ENCODE peak calls at places on chromosomes 5 and 9, in six cellular contexts. Y is NB4; Z is HEK293T; N is effector memory CD4-positive, alpha-beta T cell; E is right cardiac atrium; V is neural progenitor cell. T is an unnamed sample.

GRCh38 chr9:64773491-64773931 is 511.5 kb downstream of the FOXD4L5 start:
- DNase-seq in Y (peak), Z (no peak), N (peak), E (no peak), V (no peak), T (peak)

GRCh38 chr9:136019681-136020060 is 58.5 kb upstream of the UBAC1 start:
- DNase-seq in Y (no peak), Z (no peak), N (no peak), E (no peak), V (no peak), T (no peak)

GRCh38 chr9:73151653-73152382 is at the start of gene ANXA1:
- DNase-seq in Y (peak), Z (no peak), N (no peak), E (no peak), V (no peak), T (no peak)

GRCh38 chr9:131081868-131082267 is 14.5 kb upstream of the AIF1L start:
- DNase-seq in Y (no peak), Z (no peak), N (no peak), E (no peak), V (no peak), T (no peak)

GRCh38 chr5:61881821-61882220 is 424.2 kb upstream of the KIF2A start:
- DNase-seq in Y (no peak), Z (no peak), N (no peak), E (no peak), V (no peak), T (no peak)

GRCh38 chr5:80516826-80517225 is 28.9 kb downstream of the FAM151B start:
- DNase-seq in Y (no peak), Z (peak), N (no peak), E (no peak), V (no peak), T (no peak)

GRCh38 chr5:14465086-14465485 is 116.5 kb upstream of the OTULINL start:
- DNase-seq in Y (no peak), Z (no peak), N (no peak), E (no peak), V (no peak), T (no peak)

GRCh38 chr5:173567548-173567947 is 48.9 kb downstream of the BOD1 start:
- DNase-seq in Y (no peak), Z (no peak), N (no peak), E (no peak), V (no peak), T (no peak)

T was measured in Right ventricle myocardium superior.